ENCODE peak calls at places on chromosomes 1 and 21, in seven cellular contexts. One of them, this sample, is unnamed. For H3K4me1, the result is how much of the 10 kb centered on the place peaks cover.

GRCh38 chr1:39788758-39789570 is at the start of gene BMP8B:
- DNase-seq in mammary epithelial cell: peak
- DNase-seq in heart left ventricle: peak
- DNase-seq in psoas muscle: peak
- DNase-seq in hepatocyte: peak
- DNase-seq in PC-3: peak
- DNase-seq in endothelial cell of umbilical vein: no peak
- DNase-seq in this sample: peak

GRCh38 chr1:182299728-182300581 is 91.6 kb downstream of the GLUL start:
- DNase-seq in mammary epithelial cell: peak
- DNase-seq in heart left ventricle: peak
- DNase-seq in psoas muscle: peak
- DNase-seq in hepatocyte: peak
- DNase-seq in PC-3: no peak
- DNase-seq in endothelial cell of umbilical vein: no peak
- DNase-seq in this sample: peak

GRCh38 chr1:242871631-242872030 is 347.1 kb upstream of the PLD5 start:
- DNase-seq in mammary epithelial cell: no peak
- DNase-seq in heart left ventricle: no peak
- DNase-seq in psoas muscle: no peak
- DNase-seq in hepatocyte: no peak
- DNase-seq in PC-3: no peak
- DNase-seq in endothelial cell of umbilical vein: no peak
- DNase-seq in this sample: no peak

GRCh38 chr1:94329986-94330385 is 88.2 kb upstream of the ABCD3 start:
- DNase-seq in mammary epithelial cell: no peak
- DNase-seq in heart left ventricle: peak
- DNase-seq in psoas muscle: no peak
- DNase-seq in hepatocyte: peak
- DNase-seq in PC-3: peak
- DNase-seq in endothelial cell of umbilical vein: peak
- DNase-seq in this sample: no peak

GRCh38 chr1:31105646-31106045 is 40.1 kb upstream of the PUM1 start:
- DNase-seq in mammary epithelial cell: peak
- DNase-seq in heart left ventricle: no peak
- DNase-seq in psoas muscle: no peak
- DNase-seq in hepatocyte: no peak
- DNase-seq in PC-3: no peak
- DNase-seq in endothelial cell of umbilical vein: no peak
- DNase-seq in this sample: no peak

GRCh38 chr1:57637155-57637554 is 213.3 kb upstream of the DAB1 start:
- DNase-seq in mammary epithelial cell: no peak
- DNase-seq in heart left ventricle: no peak
- DNase-seq in psoas muscle: no peak
- DNase-seq in hepatocyte: no peak
- DNase-seq in PC-3: no peak
- DNase-seq in endothelial cell of umbilical vein: no peak
- DNase-seq in this sample: no peak

GRCh38 chr1:39490596-39491145 is 765 bp upstream of the BMP8A start:
- DNase-seq in mammary epithelial cell: peak
- DNase-seq in heart left ventricle: no peak
- DNase-seq in psoas muscle: no peak
- DNase-seq in hepatocyte: no peak
- DNase-seq in PC-3: no peak
- DNase-seq in endothelial cell of umbilical vein: no peak
- DNase-seq in this sample: peak

GRCh38 chr1:196143602-196144342 is 464.5 kb downstream of the KCNT2 start:
- DNase-seq in mammary epithelial cell: no peak
- DNase-seq in heart left ventricle: no peak
- DNase-seq in psoas muscle: no peak
- DNase-seq in hepatocyte: no peak
- DNase-seq in PC-3: peak
- DNase-seq in endothelial cell of umbilical vein: no peak
- DNase-seq in this sample: no peak

GRCh38 chr1:113003751-113004690 is 48.0 kb upstream of the SLC16A1 start:
- DNase-seq in mammary epithelial cell: no peak
- DNase-seq in heart left ventricle: no peak
- DNase-seq in psoas muscle: no peak
- DNase-seq in hepatocyte: no peak
- DNase-seq in PC-3: no peak
- DNase-seq in endothelial cell of umbilical vein: peak
- DNase-seq in this sample: no peak

GRCh38 chr1:2192031-2192995 is 2.3 kb downstream of the FAAP20 start:
- DNase-seq in mammary epithelial cell: no peak
- DNase-seq in heart left ventricle: peak
- DNase-seq in psoas muscle: no peak
- DNase-seq in hepatocyte: peak
- DNase-seq in PC-3: no peak
- DNase-seq in endothelial cell of umbilical vein: no peak
- DNase-seq in this sample: no peak
- H3K4me1 ChIP-seq in mammary epithelial cell: under half
- H3K4me1 ChIP-seq in heart left ventricle: under half
- H3K4me1 ChIP-seq in psoas muscle: under half
- H3K4me1 ChIP-seq in hepatocyte: half or more
- H3K4me1 ChIP-seq in PC-3: half or more
- H3K4me1 ChIP-seq in endothelial cell of umbilical vein: under half
- H3K4me1 ChIP-seq in this sample: under half

DNA sequence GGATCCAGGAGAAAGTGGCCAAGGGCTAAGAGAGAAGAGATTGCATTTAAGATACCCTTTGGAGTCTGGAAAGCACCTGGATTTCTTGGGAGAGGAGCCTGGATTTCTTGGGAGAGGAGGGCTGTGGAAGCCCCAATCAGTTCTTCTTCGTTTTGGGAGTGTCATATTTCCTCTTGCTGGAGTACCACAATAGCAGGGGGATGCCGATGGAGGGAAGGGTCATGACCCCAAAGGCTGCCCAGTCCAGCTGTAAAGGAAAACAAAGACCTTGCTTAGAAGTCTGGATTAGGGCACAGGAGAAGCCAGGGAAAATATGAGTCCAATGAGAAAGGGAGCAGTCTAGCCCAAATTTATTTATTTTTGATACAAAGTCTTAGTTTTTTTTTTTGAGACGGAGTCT is 11.3 kb downstream of the SSR2 start:
- DNase-seq in mammary epithelial cell: no peak
- DNase-seq in heart left ventricle: no peak
- DNase-seq in psoas muscle: no peak
- DNase-seq in hepatocyte: no peak
- DNase-seq in PC-3: no peak
- DNase-seq in endothelial cell of umbilical vein: no peak
- DNase-seq in this sample: no peak
- H3K27ac ChIP-seq in mammary epithelial cell: no peak
- H3K27ac ChIP-seq in heart left ventricle: no peak
- H3K27ac ChIP-seq in psoas muscle: no peak
- H3K27ac ChIP-seq in hepatocyte: peak
- H3K27ac ChIP-seq in PC-3: no peak
- H3K27ac ChIP-seq in endothelial cell of umbilical vein: no peak
- H3K27ac ChIP-seq in this sample: no peak

DNA sequence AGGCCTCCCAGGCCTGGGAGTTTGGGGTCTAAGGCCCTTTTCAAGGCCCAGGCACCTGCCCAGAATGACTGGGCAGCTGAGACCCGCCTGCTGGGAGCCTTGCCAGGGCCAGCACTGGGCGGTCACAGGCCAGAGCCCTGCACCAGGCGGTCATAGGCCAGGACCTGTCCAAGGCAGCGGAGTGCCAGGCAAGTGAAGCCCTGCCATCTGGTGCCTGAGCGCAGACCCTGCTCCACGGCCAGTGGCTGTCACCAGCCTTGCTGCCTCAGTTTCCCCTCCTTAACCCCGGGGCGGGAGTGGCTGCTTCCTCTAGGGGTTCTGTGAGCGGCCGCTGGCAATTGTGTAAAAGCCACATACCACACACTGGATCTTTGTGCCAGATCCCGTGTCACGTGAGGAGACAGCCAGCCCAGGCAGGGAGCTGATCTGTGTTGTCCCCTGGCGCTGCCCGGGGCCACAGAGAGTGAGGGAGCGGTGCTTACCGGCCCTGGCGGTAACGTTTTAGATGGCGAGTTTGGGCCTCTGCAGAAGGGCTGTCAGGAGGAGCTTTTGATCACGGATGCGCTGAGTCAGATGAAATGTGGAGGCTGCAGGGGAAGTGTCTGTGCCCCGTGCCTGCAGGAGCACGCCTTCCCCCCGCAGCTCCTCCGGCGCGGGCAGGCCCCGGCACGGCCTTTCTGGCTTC is 4.6 kb downstream of the COL18A1 start:
- DNase-seq in mammary epithelial cell: peak
- DNase-seq in heart left ventricle: no peak
- DNase-seq in psoas muscle: peak
- DNase-seq in hepatocyte: no peak
- DNase-seq in PC-3: no peak
- DNase-seq in endothelial cell of umbilical vein: no peak
- DNase-seq in this sample: no peak
- H3K4me1 ChIP-seq in mammary epithelial cell: under half
- H3K4me1 ChIP-seq in heart left ventricle: under half
- H3K4me1 ChIP-seq in psoas muscle: under half
- H3K4me1 ChIP-seq in hepatocyte: half or more
- H3K4me1 ChIP-seq in PC-3: under half
- H3K4me1 ChIP-seq in endothelial cell of umbilical vein: under half
- H3K4me1 ChIP-seq in this sample: under half

GRCh38 chr1:119483441-119484200 is 23.4 kb upstream of the HSD3B1 start:
- DNase-seq in mammary epithelial cell: no peak
- DNase-seq in heart left ventricle: no peak
- DNase-seq in psoas muscle: no peak
- DNase-seq in hepatocyte: no peak
- DNase-seq in PC-3: no peak
- DNase-seq in endothelial cell of umbilical vein: no peak
- DNase-seq in this sample: no peak

GRCh38 chr1:119481951-119482350 is 25.1 kb upstream of the HSD3B1 start:
- DNase-seq in mammary epithelial cell: no peak
- DNase-seq in heart left ventricle: no peak
- DNase-seq in psoas muscle: no peak
- DNase-seq in hepatocyte: no peak
- DNase-seq in PC-3: no peak
- DNase-seq in endothelial cell of umbilical vein: no peak
- DNase-seq in this sample: no peak

GRCh38 chr1:119477710-119478109 is 29.3 kb upstream of the HSD3B1 start:
- DNase-seq in mammary epithelial cell: no peak
- DNase-seq in heart left ventricle: no peak
- DNase-seq in psoas muscle: no peak
- DNase-seq in hepatocyte: no peak
- DNase-seq in PC-3: peak
- DNase-seq in endothelial cell of umbilical vein: no peak
- DNase-seq in this sample: no peak

GRCh38 chr1:119482517-119483425 is 24.2 kb upstream of the HSD3B1 start:
- DNase-seq in mammary epithelial cell: no peak
- DNase-seq in heart left ventricle: no peak
- DNase-seq in psoas muscle: no peak
- DNase-seq in hepatocyte: no peak
- DNase-seq in PC-3: no peak
- DNase-seq in endothelial cell of umbilical vein: no peak
- DNase-seq in this sample: no peak

DNA sequence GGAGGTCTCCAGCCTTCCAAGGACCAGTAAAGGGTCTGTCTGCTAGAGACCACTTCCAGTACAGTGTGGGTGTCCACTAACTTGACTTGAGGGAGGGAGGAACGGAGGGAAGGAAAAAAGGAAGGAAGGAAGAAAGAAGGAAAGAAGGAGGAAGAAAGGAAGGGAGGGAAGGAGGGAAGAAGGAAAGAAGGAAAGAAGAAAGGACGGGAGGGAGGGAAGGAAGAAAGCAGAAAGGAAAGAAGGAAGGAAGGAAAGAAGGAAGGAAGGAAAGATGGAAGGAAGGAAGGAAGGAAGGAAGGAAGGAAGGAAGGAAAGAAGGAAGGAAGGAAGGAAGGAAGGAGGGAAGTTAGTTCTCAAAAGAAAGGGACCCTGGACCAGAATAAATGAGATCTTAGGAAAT is 26.8 kb upstream of the HSD3B1 start:
- DNase-seq in mammary epithelial cell: no peak
- DNase-seq in heart left ventricle: no peak
- DNase-seq in psoas muscle: no peak
- DNase-seq in hepatocyte: no peak
- DNase-seq in PC-3: no peak
- DNase-seq in endothelial cell of umbilical vein: no peak
- DNase-seq in this sample: no peak
- H3K27ac ChIP-seq in mammary epithelial cell: no peak
- H3K27ac ChIP-seq in heart left ventricle: no peak
- H3K27ac ChIP-seq in psoas muscle: no peak
- H3K27ac ChIP-seq in hepatocyte: no peak
- H3K27ac ChIP-seq in PC-3: no peak
- H3K27ac ChIP-seq in endothelial cell of umbilical vein: no peak
- H3K27ac ChIP-seq in this sample: no peak

GRCh38 chr21:45991606-45992301 is 10.2 kb downstream of the COL6A1 start:
- DNase-seq in mammary epithelial cell: no peak
- DNase-seq in heart left ventricle: no peak
- DNase-seq in psoas muscle: no peak
- DNase-seq in hepatocyte: no peak
- DNase-seq in PC-3: no peak
- DNase-seq in endothelial cell of umbilical vein: no peak
- DNase-seq in this sample: no peak
- H3K4me1 ChIP-seq in mammary epithelial cell: under half
- H3K4me1 ChIP-seq in heart left ventricle: under half
- H3K4me1 ChIP-seq in psoas muscle: under half
- H3K4me1 ChIP-seq in hepatocyte: under half
- H3K4me1 ChIP-seq in PC-3: under half
- H3K4me1 ChIP-seq in endothelial cell of umbilical vein: under half
- H3K4me1 ChIP-seq in this sample: under half